ENCODE peak calls at places on chromosomes 13 and 19, in four cellular contexts. T is OCI-LY7, F is breast epithelium, W is AG04449. G is an unnamed sample.

GRCh38 chr13:84118845-84119409 is 236.7 kb upstream of the SLITRK1 start:
- DNase-seq in W (peak; percentile 28), T (no peak), F (no peak), G (no peak)

GRCh38 chr13:42360046-42360445 is 88.1 kb downstream of the AKAP11 start:
- DNase-seq in T (no peak), F (no peak), W (no peak), G (no peak)

GRCh38 chr13:39016789-39017188 is 21.1 kb downstream of the PROSER1 start:
- DNase-seq in F (no peak), W (no peak), T (peak; percentile 34), G (no peak)

GRCh38 chr13:28655566-28655965 is 3.4 kb upstream of the POMP start:
- DNase-seq in T (no peak), W (no peak), F (no peak), G (no peak)

GRCh38 chr19:3604987-3605343 is 1.7 kb downstream of the TBXA2R start:
- DNase-seq in W (no peak), F (no peak), T (peak; percentile 40), G (no peak)

GRCh38 chr19:51121257-51121656 is 3.4 kb upstream of the SIGLEC9 start:
- DNase-seq in T (no peak), W (no peak), F (no peak), G (no peak)

GRCh38 chr13:35714096-35714495 is 237.6 kb upstream of the MAB21L1 start:
- DNase-seq in F (no peak), W (no peak), T (no peak), G (no peak)

GRCh38 chr19:1944088-1944915 is 3.3 kb downstream of the CSNK1G2 start:
- DNase-seq in F (no peak), T (no peak), W (no peak), G (no peak)

GRCh38 chr13:89541091-89542030 is 1806.1 kb upstream of the MIR17HG start:
- DNase-seq in W (no peak), T (no peak), F (no peak), G (no peak)

GRCh38 chr13:26017932-26018690 is 33.7 kb downstream of the SHISA2 start:
- DNase-seq in F (no peak), T (no peak), W (no peak), G (no peak)

GRCh38 chr19:16892438-16892837 is 3.6 kb downstream of the F2RL3 start:
- DNase-seq in F (no peak), T (no peak), W (no peak), G (no peak)

GRCh38 chr19:16890461-16891184 is 1.8 kb downstream of the F2RL3 start:
- DNase-seq in W (no peak), F (no peak), T (no peak), G (no peak)

GRCh38 chr19:16892868-16893685 is 4.3 kb downstream of the F2RL3 start:
- DNase-seq in W (no peak), T (no peak), F (no peak), G (no peak)

GRCh38 chr19:16893686-16893990 is 4.8 kb downstream of the F2RL3 start:
- DNase-seq in W (no peak), F (no peak), T (peak; percentile 65), G (no peak)

GRCh38 chr19:16891696-16892382 is 3.0 kb downstream of the F2RL3 start:
- DNase-seq in T (no peak), W (no peak), F (no peak), G (no peak)
- H3K4me3 ChIP-seq in T (no peak overlapping the region), W (no peak overlapping the region), F (no peak overlapping the region), G (no peak overlapping the region)

DNA sequence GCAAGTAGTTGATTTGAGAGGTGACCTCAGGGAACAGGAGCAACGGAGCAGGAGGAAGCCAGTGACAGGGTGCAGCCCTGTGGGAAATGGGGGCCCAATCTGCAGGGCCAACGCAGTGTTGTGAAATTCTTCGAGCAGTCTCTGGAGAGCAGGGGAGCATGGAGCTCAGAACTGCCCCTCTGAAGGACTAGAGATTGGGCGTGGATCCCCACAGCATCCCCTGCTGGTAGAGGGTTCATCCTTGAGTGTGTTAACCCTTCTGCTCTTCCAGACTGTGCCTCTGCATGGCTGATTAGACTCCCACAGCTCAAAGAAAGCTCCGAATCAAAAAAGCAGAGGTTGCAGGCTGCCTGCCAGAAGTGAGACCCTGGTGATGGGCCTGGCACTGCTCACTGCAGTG is 77.9 kb upstream of the UQCRFS1 start:
- DNase-seq in T (no peak), W (no peak), F (no peak), G (no peak)
- TF ChIP-seq CTCF in T (no peak), W (no peak), F (no peak), G (no peak)

DNA sequence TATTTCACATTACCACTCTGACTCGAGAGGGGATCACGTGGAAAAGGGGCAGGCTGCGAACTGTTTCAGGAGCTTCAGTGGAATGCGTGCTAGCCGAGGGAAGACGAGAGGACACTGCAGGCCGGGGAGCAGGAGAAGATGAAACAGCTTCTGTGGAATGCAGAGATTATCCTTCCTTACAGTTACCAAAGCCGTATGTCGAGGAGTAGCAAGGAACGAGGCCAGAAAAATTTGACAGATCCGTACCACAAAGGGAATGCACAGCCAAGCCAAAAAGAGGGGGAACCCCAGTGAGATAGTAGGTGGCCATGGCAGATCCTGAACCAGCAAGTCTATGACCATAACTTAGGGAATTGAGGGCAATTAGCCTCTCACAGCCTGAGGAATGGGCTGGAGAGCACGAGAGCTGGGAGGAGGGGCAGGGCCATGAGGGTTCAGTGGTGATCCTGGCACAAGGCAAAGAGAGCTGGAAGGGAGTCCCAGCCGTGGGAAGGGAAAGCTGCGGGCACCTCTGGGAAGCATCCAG is 5.3 kb downstream of the COL4A1 start:
- DNase-seq in T (no peak), F (no peak), W (peak; percentile 65), G (no peak)
- H3K4me3 ChIP-seq in T (no peak overlapping the region), F (no peak overlapping the region), W (peak overlapping the region; percentile 16), G (no peak overlapping the region)

GRCh38 chr19:56252699-56253422 is 19.7 kb upstream of the EDDM13 start:
- DNase-seq in F (peak; percentile 35), T (peak; percentile 81), W (no peak), G (peak; percentile 19)
- TF ChIP-seq CTCF in F (peak; percentile 52), T (peak; percentile 84), W (peak; percentile 89), G (peak; percentile 97)

DNA sequence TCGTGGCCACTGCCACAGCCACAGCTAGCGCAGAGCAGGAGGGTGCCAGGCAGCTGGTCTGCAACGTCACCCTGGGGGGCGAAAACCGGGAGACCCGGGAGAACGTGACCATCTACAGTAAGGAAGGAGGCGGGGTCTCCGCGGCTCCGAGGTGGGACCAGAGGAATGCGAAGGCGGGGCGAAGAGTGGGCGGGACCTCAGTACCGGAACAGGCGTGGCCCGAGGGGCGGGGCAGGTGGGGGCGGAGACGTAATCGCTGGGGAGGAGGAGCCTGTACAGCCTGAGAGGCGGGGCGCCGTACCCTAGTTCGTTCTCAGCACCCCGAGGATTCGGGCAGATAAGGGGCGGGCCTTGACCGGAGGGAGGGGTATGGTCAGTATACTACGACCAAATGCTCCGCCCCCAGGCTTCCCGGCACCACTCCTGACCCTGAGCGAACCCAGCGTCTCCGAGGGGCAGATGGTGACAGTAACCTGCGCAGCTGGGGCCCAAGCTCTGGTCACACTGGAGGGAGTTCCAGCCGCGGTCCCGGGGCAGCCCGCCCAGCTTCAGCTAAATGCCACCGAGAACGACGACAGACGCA is 2.5 kb downstream of the ICAM5 start:
- DNase-seq in T (peak; percentile 81), F (peak; percentile 92), W (no peak), G (no peak)
- H3K4me3 ChIP-seq in T (peak overlapping the region; percentile 68), F (peak overlapping the region; percentile 26), W (peak overlapping the region; percentile 60), G (peak overlapping the region; percentile 30)

DNA sequence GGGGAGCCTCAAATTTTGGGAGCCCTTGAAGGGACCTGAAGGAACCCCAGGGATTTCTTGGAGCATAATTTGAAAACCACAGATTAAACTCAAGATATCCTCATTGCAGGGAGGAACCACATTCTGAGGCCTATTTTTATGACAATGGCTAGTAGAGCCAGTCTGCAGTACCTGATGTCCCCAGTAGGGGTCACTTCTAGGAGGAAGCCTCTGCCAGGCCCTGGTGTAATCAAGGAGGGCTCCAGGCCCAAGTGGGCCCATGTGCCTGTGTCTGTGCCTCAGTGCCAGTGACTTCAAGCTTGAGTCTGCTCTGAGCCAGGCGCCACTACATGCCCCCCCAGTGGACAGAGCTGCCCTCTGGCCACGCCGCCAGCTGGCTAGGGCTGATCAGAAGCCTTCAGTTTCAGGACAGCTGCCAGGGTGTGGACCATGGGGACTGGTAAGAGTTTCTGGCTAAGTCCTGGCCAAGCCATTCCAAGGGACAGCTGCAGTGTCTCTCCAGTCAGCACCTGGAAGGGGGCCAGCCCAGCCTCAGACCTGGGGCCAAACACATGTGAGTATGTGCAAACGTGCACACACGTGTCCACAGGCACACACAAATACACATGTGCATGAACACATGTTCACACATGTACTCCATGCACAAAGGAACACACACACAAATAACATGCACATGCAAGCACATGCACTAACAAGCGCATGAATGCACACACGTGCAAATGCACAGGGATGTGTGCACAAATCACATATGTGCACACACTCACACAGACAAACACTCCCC is 20.5 kb upstream of the SLC7A10 start:
- DNase-seq in T (no peak), F (no peak), W (no peak), G (no peak)
- TF ChIP-seq CTCF in T (peak; percentile 72), F (peak; percentile 11), W (peak; percentile 19), G (peak; percentile 59)

DNA sequence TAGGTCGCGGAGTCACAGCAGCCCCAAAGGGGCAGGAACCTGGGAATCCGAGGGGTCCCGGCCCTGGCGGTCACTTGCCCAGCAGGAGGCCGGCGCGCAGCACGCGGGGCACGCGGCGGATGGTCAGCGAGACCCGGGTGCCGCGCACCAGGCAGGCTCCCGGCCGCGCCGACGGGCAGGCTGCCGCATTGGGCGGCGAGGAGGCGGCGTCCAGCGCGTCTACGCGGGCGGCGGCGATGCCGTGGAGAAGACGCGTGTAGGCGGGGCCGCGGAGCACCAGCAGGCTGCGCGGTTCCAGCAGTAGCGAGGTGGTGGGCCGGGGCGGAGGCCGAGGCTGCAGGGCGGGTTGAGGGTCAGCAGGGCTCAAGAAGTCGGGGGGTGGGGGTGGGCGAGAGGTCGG is 607 bp upstream of the SYNE4 start:
- DNase-seq in F (peak; percentile 52), T (no peak), W (no peak), G (peak; percentile 19)
- H3K4me3 ChIP-seq in F (peak overlapping the region; percentile 35), T (no peak overlapping the region), W (peak overlapping the region; percentile 50), G (peak overlapping the region; percentile 39)

GRCh38 chr19:13149628-13150186 is 468 bp downstream of the STX10 start:
- DNase-seq in F (peak; percentile 32), W (no peak), T (peak; percentile 35), G (no peak)

GRCh38 chr19:13143135-13143534 is 7.0 kb downstream of the STX10 start:
- DNase-seq in T (no peak), F (no peak), W (no peak), G (peak; percentile 75)

GRCh38 chr19:13150187-13150918 is at the start of the genes IER2 and STX10:
- DNase-seq in T (peak; percentile 94), W (no peak), F (peak; percentile 97), G (peak; percentile 71)

GRCh38 chr19:13150919-13151604 is 851 bp downstream of the IER2 start:
- DNase-seq in T (peak; percentile 34), F (peak; percentile 48), W (no peak), G (no peak)

DNA sequence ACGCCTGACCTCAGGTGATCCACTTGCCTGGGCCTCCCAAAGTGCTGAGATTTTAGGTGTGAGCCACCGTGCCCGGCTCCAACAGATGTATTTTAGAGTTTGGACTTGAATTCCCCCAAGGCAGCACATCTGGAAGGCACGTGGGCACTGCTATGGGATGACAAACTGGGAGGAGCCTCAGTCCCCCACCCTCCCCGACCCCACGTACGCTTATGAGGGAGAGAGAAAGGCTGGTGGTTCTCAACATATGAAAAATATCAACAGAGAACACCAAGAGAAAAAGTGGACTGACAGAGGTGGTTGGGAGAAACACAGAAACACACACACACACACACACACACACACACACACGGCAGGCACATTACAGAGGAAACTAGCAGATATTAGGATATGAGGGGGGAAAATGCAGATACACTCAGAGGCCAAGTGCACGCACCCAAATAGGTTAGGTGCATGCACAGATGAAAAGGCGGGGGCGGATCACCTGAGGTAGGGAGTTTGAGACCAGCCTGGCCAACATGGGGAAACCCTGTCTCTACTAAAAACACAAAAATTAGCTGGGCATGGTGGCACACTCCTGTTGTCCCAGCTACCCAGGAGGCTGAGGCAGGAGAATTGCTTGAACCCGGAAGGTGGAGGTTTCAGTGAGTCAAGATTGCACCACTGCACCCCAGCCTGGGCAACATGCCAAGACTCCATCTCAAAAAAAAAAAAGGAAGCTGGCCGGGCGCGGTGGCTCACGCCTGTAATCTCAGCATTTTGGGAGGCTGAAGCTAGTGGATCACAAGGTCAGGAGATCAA is 3.2 kb downstream of the STX10 start:
- DNase-seq in W (no peak), F (no peak), T (no peak), G (no peak)
- TF ChIP-seq CTCF in W (no peak), F (no peak), T (no peak), G (no peak)

G was measured in retinal pigment epithelial cell.